ENCODE peak calls at places on chromosome 6, in four cellular contexts. L is mammary epithelial cell, I is fibroblast of lung, Z is PC-3. J is an unnamed sample.

GRCh38 chr6:78552435-78552834 is 314.9 kb upstream of the IRAK1BP1 start:
- DNase-seq in L (no peak), I (no peak), Z (no peak), J (no peak)

GRCh38 chr6:28212510-28213212 is 12.4 kb upstream of the ZSCAN9 start:
- DNase-seq in L (peak; percentile 93), I (peak; percentile 83), Z (peak; percentile 95), J (peak; percentile 92)

GRCh38 chr6:146850981-146851380 is 252.2 kb downstream of the ADGB start:
- DNase-seq in L (no peak), I (peak; percentile 72), Z (no peak), J (no peak)

GRCh38 chr6:39543117-39543516 is 182.1 kb downstream of the KIF6 start:
- DNase-seq in L (no peak), I (peak; percentile 60), Z (no peak), J (no peak)

GRCh38 chr6:123909989-123910388 is 106.3 kb downstream of the NKAIN2 start:
- DNase-seq in L (no peak), I (no peak), Z (no peak), J (no peak)

GRCh38 chr6:123415844-123416468 is 220.8 kb downstream of the TRDN start:
- DNase-seq in L (peak; percentile 23), I (peak; percentile 47), Z (peak; percentile 59), J (peak; percentile 82)

GRCh38 chr6:150207931-150208570 is 65.2 kb downstream of the PPP1R14C start:
- DNase-seq in L (peak; percentile 40), I (peak; percentile 69), Z (no peak), J (peak; percentile 34)

GRCh38 chr6:28726569-28727309 is 197.0 kb downstream of the TRIM27 start:
- DNase-seq in L (no peak), I (no peak), Z (no peak), J (no peak)

GRCh38 chr6:18101271-18101670 is 21.2 kb downstream of the NHLRC1 start:
- DNase-seq in L (peak; percentile 54), I (peak; percentile 70), Z (peak; percentile 26), J (no peak)

GRCh38 chr6:41976794-41977484 is 35.3 kb upstream of the CCND3 start:
- DNase-seq in L (peak; percentile 49), I (peak; percentile 89), Z (peak; percentile 84), J (no peak)

GRCh38 chr6:137776786-137777185 is 90.3 kb upstream of the TNFAIP3 start:
- DNase-seq in L (no peak), I (no peak), Z (peak; percentile 70), J (no peak)

GRCh38 chr6:40735126-40735920 is 148.2 kb upstream of the LRFN2 start:
- DNase-seq in L (no peak), I (no peak), Z (no peak), J (no peak)

GRCh38 chr6:160995271-160995670 is 3.7 kb downstream of the MAP3K4 start:
- DNase-seq in L (peak; percentile 21), I (no peak), Z (no peak), J (no peak)

GRCh38 chr6:131851049-131851769 is 43.4 kb downstream of the ENPP1 start:
- DNase-seq in L (no peak), I (no peak), Z (no peak), J (no peak)

GRCh38 chr6:157203312-157203744 is 120.0 kb downstream of the TMEM242 start:
- DNase-seq in L (no peak), I (peak; percentile 29), Z (no peak), J (no peak)

GRCh38 chr6:12363651-12364381 is 73.7 kb downstream of the EDN1 start:
- DNase-seq in L (no peak), I (no peak), Z (no peak), J (no peak)

GRCh38 chr6:100202417-100203194 is 208.6 kb upstream of the MCHR2 start:
- DNase-seq in L (peak; percentile 90), I (peak; percentile 96), Z (peak; percentile 94), J (peak; percentile 1)

GRCh38 chr6:144660545-144660944 is 375.4 kb downstream of the UTRN start:
- DNase-seq in L (no peak), I (no peak), Z (no peak), J (no peak)

GRCh38 chr6:2582268-2582667 is 168.5 kb downstream of the MYLK4 start:
- DNase-seq in L (no peak), I (no peak), Z (no peak), J (no peak)

GRCh38 chr6:26459023-26459810 is 1.5 kb downstream of the BTN2A1 start:
- DNase-seq in L (peak; percentile 46), I (no peak), Z (no peak), J (no peak)

GRCh38 chr6:116083052-116083451 is 17.6 kb upstream of the NT5DC1 start:
- DNase-seq in L (no peak), I (no peak), Z (no peak), J (no peak)

GRCh38 chr6:27785297-27785696 is 126.9 kb downstream of the OR2B2 start:
- DNase-seq in L (no peak), I (no peak), Z (peak; percentile 72), J (no peak)

GRCh38 chr6:63802606-63803206 is 167.1 kb downstream of the PHF3 start:
- DNase-seq in L (no peak), I (peak; percentile 17), Z (peak; percentile 51), J (peak; percentile 49)

GRCh38 chr6:136058852-136059251 is 191.3 kb downstream of the MTFR2 start:
- DNase-seq in L (no peak), I (no peak), Z (peak; percentile 6), J (no peak)

GRCh38 chr6:90284236-90284744 is 12.4 kb downstream of the BACH2 start:
- DNase-seq in L (peak; percentile 91), I (peak; percentile 98), Z (peak; percentile 90), J (peak; percentile 61)

GRCh38 chr6:157045831-157046454 is 268.8 kb downstream of the ARID1B start:
- DNase-seq in L (peak; percentile 50), I (peak; percentile 82), Z (peak; percentile 60), J (peak; percentile 71)

GRCh38 chr6:121817141-121817540 is 381.7 kb downstream of the GJA1 start:
- DNase-seq in L (no peak), I (peak; percentile 59), Z (no peak), J (no peak)

GRCh38 chr6:117167520-117168271 is 97.7 kb upstream of the VGLL2 start:
- DNase-seq in L (peak; percentile 99), I (peak; percentile 46), Z (peak; percentile 89), J (no peak)
- H3K4me1 ChIP-seq in L (peaks cover 38% of the 10 kb centered on the region), I (no peaks in the 10 kb centered on the region), Z (peaks cover 45% of the 10 kb centered on the region), J (no peaks in the 10 kb centered on the region)

GRCh38 chr6:22145823-22146379 is 150.9 kb downstream of the PRL start:
- DNase-seq in L (peak; percentile 17), I (peak; percentile 82), Z (no peak), J (peak; percentile 39)

GRCh38 chr6:22147983-22148797 is 148.6 kb downstream of the PRL start:
- DNase-seq in L (peak; percentile 56), I (peak; percentile 93), Z (peak; percentile 54), J (peak; percentile 59)

GRCh38 chr6:22147469-22147815 is 149.4 kb downstream of the PRL start:
- DNase-seq in L (no peak), I (no peak), Z (no peak), J (no peak)

GRCh38 chr6:22145294-22145693 is 151.5 kb downstream of the PRL start:
- DNase-seq in L (no peak), I (no peak), Z (no peak), J (no peak)

DNA sequence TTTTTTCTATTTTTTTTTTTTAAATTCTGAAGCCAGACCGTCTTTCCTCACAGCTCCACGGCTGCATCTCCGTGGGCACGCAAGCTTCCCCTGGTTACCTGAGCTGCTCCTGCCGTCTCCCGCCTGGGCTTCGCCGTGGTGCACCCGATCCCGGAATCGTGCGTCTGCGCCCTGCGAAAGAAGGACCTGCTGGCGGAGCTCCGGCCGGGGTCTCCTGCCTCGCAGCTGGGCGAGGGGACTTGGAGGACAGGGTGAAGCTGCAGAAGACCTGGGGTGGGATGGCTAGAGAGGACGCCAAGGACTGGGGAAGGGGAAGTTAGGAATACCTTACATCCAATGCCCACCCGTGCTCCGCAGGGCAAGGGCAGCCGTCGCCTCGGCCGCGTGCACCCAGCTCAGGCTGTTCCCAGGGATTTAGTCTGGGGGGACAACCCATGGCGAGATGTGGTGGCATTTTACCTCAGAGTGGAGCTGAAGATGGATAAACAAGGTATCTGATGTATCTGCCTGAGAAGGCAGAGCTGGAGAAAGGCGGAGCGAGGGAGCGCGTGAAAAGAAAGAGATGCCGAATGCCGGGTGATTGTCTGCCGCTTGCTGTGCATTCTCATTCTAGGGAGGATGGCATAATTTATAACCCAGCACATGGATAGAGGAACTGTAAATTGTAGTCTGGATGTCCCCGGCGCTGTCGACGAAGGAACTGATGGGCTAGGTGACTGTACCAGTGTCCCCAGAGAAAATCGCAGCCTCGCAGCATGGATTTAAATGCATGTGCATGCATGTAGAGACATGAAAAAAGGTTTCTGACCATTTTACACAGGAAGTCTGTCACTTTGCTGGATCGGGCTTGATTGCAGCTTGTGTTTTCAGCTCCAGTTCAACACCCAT is 150.0 kb downstream of the PRL start:
- DNase-seq in L (no peak), I (peak; percentile 19), Z (no peak), J (no peak)
- H3K27ac ChIP-seq in L (no peak overlapping the region), I (peak overlapping the region; percentile 26), Z (no peak overlapping the region), J (no peak overlapping the region)

GRCh38 chr6:108166664-108167448 is 1.0 kb downstream of the NR2E1 start:
- DNase-seq in L (no peak), I (no peak), Z (no peak), J (no peak)

GRCh38 chr6:108168026-108168463 is 2.2 kb downstream of the NR2E1 start:
- DNase-seq in L (no peak), I (no peak), Z (no peak), J (no peak)

GRCh38 chr6:108168501-108168979 is 2.7 kb downstream of the NR2E1 start:
- DNase-seq in L (no peak), I (peak; percentile 38), Z (no peak), J (no peak)

GRCh38 chr6:108165714-108166663 is at the start of gene NR2E1:
- DNase-seq in L (peak; percentile 25), I (peak; percentile 14), Z (no peak), J (peak; percentile 66)

GRCh38 chr6:108167449-108167903 is 1.7 kb downstream of the NR2E1 start:
- DNase-seq in L (no peak), I (no peak), Z (no peak), J (no peak)
- TF ChIP-seq EZH2 in L (no peak), I (peak; percentile 14), Z (no peak), J (no peak)

DNA sequence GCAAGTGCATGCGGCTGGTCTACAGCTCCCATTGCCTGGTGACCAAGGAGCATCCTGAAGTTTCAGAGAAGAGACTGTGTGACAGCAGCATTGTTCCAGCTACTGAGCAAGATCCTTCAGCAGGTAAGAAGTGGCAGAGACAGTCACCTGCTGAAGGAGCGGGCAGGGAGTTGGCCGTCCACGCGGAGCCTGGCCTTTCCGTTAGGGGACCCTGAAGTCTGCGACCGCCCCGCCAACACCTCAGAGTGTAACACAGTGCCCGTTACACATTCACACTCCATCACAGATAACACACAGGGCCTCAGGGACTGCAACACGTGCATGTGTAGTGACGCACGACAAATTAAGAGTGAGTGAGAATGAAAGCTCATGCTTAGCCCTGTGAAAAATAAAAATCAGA is 94.1 kb downstream of the IRF4 start:
- DNase-seq in L (no peak), I (no peak), Z (no peak), J (no peak)
- H3K4me1 ChIP-seq in L (no peaks in the 10 kb centered on the region), I (no peaks in the 10 kb centered on the region), Z (no peaks in the 10 kb centered on the region), J (no peaks in the 10 kb centered on the region)

DNA sequence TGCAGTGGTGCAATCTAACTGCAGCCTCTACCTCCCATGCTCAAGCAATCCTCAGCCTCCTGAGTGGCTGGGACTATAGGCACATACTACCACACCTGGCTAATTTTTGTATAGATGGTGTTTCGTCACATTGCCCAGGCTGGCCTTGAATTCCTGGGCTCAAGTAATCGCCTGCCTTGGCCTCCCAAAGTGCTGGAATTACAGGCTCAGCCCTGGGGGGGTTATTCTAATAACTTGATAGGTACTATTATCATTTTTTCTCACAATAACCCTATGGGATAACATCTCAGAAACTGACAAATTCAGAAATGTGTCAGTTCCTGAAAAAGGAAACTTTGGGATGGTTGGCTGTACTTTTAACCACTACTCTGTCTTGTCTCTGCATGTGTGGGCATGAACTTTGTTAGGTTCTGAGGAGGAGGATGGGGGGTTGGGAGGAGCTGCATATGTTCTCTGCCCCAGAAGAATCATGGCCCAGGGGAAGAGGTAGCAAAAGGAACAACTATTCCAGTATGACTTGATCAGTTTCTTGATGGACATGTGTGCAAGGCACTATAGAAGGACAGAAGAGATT is 169.9 kb downstream of the CARMIL1 start:
- DNase-seq in L (peak; percentile 74), I (no peak), Z (no peak), J (no peak)
- H3K27ac ChIP-seq in L (peak overlapping the region; percentile 49), I (no peak overlapping the region), Z (no peak overlapping the region), J (no peak overlapping the region)

J was measured in A673.